ENCODE peak calls at places on chromosome 5, in five cellular contexts. X is nucleus accumbens, D is H54, I is A172, A is Caco-2. B is an unnamed sample.

GRCh38 chr5:96651948-96652753 is 10.0 kb upstream of the CAST start:
- DNase-seq in X (no peak), D (no peak), I (no peak), A (no peak), B (no peak)

GRCh38 chr5:1521054-1521453 is 2.7 kb downstream of the LPCAT1 start:
- DNase-seq in X (no peak), D (no peak), I (no peak), A (no peak), B (no peak)

GRCh38 chr5:8413975-8414374 is 545.0 kb downstream of the MTRR start:
- DNase-seq in X (no peak), D (no peak), I (no peak), A (no peak), B (no peak)

GRCh38 chr5:143428738-143429420 is 25.4 kb upstream of the NR3C1 start:
- DNase-seq in X (no peak), D (no peak), I (no peak), A (no peak), B (no peak)

GRCh38 chr5:107476783-107477182 is 194.0 kb downstream of the EFNA5 start:
- DNase-seq in X (no peak), D (no peak), I (no peak), A (no peak), B (no peak)

GRCh38 chr5:13976867-13977479 is 32.5 kb upstream of the DNAH5 start:
- DNase-seq in X (no peak), D (peak), I (peak), A (peak), B (peak)

GRCh38 chr5:41827792-41828191 is 42.4 kb downstream of the OXCT1 start:
- DNase-seq in X (no peak), D (no peak), I (no peak), A (no peak), B (no peak)

GRCh38 chr5:67318746-67319145 is 122.1 kb upstream of the CD180 start:
- DNase-seq in X (no peak), D (no peak), I (no peak), A (no peak), B (no peak)

GRCh38 chr5:154309361-154309725 is 118.8 kb downstream of the GALNT10 start:
- DNase-seq in X (no peak), D (peak), I (peak), A (no peak), B (no peak)

GRCh38 chr5:142860291-142860690 is 90.1 kb downstream of the ARHGAP26 start:
- DNase-seq in X (no peak), D (no peak), I (no peak), A (no peak), B (no peak)

GRCh38 chr5:135033026-135033861 is 784 bp downstream of the PITX1 start:
- DNase-seq in X (no peak), D (peak), I (peak), A (peak), B (peak)

GRCh38 chr5:170307575-170308465 is 10.2 kb upstream of the LCP2 start:
- DNase-seq in X (no peak), D (peak), I (peak), A (peak), B (no peak)

GRCh38 chr5:166165600-166165999 is 2125.8 kb upstream of the WWC1 start:
- DNase-seq in X (no peak), D (no peak), I (peak), A (peak), B (no peak)

GRCh38 chr5:157520911-157521703 is 54.5 kb downstream of the ADAM19 start:
- DNase-seq in X (no peak), D (no peak), I (peak), A (no peak), B (no peak)

GRCh38 chr5:17317499-17317898 is 100.1 kb downstream of the BASP1 start:
- DNase-seq in X (no peak), D (no peak), I (no peak), A (no peak), B (no peak)